ENCODE peak calls at places on chromosomes 2 and 18, in eight cellular contexts. T is NCI-H2171 treated with DMSO at 0.1 percent for 48 hours, C is activated T-cell treated with anti-CD3 and anti-CD28 coated beads for 4 hours, A is HT1080, D is ELF-1, X is psoas muscle, Z is kidney glomerular epithelial cell, B is cardiac fibroblast. U is an unnamed sample.

GRCh38 chr2:238125127-238125885 is 13.2 kb upstream of the KLHL30 start:
- DNase-seq in T (no peak), C (no peak), A (no peak), D (no peak), X (peak), Z (no peak), B (no peak), U (no peak)

GRCh38 chr18:28802546-28802945 is 625.6 kb upstream of the CDH2 start:
- DNase-seq in T (no peak), C (no peak), A (peak), D (no peak), X (no peak), Z (no peak), B (peak), U (no peak)

GRCh38 chr2:15790326-15790725 is 150.0 kb upstream of the MYCN start:
- DNase-seq in T (no peak), C (no peak), A (no peak), D (no peak), X (no peak), Z (no peak), B (no peak), U (no peak)

GRCh38 chr2:10220516-10221391 is 82.0 kb upstream of the HPCAL1 start:
- DNase-seq in T (no peak), C (no peak), A (peak), D (no peak), X (peak), Z (no peak), B (peak), U (no peak)

GRCh38 chr2:119371111-119371510 is 4.3 kb downstream of the DBI start:
- DNase-seq in T (no peak), C (no peak), A (no peak), D (no peak), X (no peak), Z (no peak), B (no peak), U (no peak)

GRCh38 chr2:84904717-84905174 is 710 bp upstream of the TMSB10 start:
- DNase-seq in T (peak), C (no peak), A (no peak), D (peak), X (peak), Z (no peak), B (peak), U (peak)

GRCh38 chr18:23650963-23651927 is 11.5 kb downstream of the ANKRD29 start:
- DNase-seq in T (no peak), C (no peak), A (peak), D (no peak), X (no peak), Z (peak), B (peak), U (no peak)

GRCh38 chr2:12717988-12718661 is 1.4 kb downstream of the TRIB2 start:
- DNase-seq in T (peak), C (no peak), A (peak), D (peak), X (no peak), Z (no peak), B (peak), U (peak)

GRCh38 chr2:217183471-217183870 is 323.6 kb upstream of the TNP1 start:
- DNase-seq in T (no peak), C (no peak), A (no peak), D (no peak), X (no peak), Z (no peak), B (no peak), U (no peak)

U was measured in uterus.